ENCODE peak calls at places on chromosomes 1 and 21, in nine cellular contexts. B is OCI-LY7, V is neural progenitor cell, T is MM.1S, J is GM23248, C is SK-N-SH, F is hepatocyte, O is GM23338, D is HCT116. L is an unnamed sample. For H3K4me1, the result is how much of the 10 kb centered on the place peaks cover.

GRCh38 chr1:118249641-118250040 is 64.6 kb upstream of the SPAG17 start:
- DNase-seq in B (no peak), V (peak), T (no peak), J (no peak), C (no peak), F (no peak), O (peak), D (no peak), L (no peak)

GRCh38 chr21:27536319-27536718 is 569.4 kb upstream of the ADAMTS5 start:
- DNase-seq in B (no peak), V (no peak), T (no peak), J (peak), C (no peak), F (no peak), O (no peak), D (no peak), L (no peak)

GRCh38 chr1:22208265-22208972 is 65.5 kb upstream of the WNT4 start:
- DNase-seq in B (no peak), V (peak), T (no peak), J (no peak), C (peak), F (no peak), O (peak), D (no peak), L (peak)

GRCh38 chr1:180278791-180279432 is 48.8 kb downstream of the LHX4 start:
- DNase-seq in B (no peak), V (no peak), T (no peak), J (no peak), C (no peak), F (no peak), O (no peak), D (no peak), L (peak)

GRCh38 chr1:99181892-99182291 is 82.4 kb upstream of the PLPPR4 start:
- DNase-seq in B (no peak), V (no peak), T (no peak), J (no peak), C (no peak), F (no peak), O (no peak), D (no peak), L (no peak)

GRCh38 chr1:2999571-2999970 is 21.7 kb upstream of the ACTRT2 start:
- DNase-seq in B (no peak), V (no peak), T (no peak), J (no peak), C (no peak), F (no peak), O (no peak), D (no peak), L (no peak)

GRCh38 chr21:42118901-42119300 is 47.8 kb downstream of the UMODL1 start:
- DNase-seq in B (peak), V (no peak), T (peak), J (peak), C (peak), F (no peak), O (no peak), D (no peak), L (no peak)

GRCh38 chr1:111593403-111594127 is 26.0 kb upstream of the RAP1A start:
- DNase-seq in B (no peak), V (no peak), T (no peak), J (peak), C (peak), F (no peak), O (no peak), D (no peak), L (no peak)

GRCh38 chr1:225581193-225581592 is 71.7 kb downstream of the ENAH start:
- DNase-seq in B (no peak), V (no peak), T (no peak), J (no peak), C (no peak), F (no peak), O (no peak), D (no peak), L (no peak)

GRCh38 chr1:22841142-22841541 is 130.5 kb downstream of the EPHB2 start:
- DNase-seq in B (no peak), V (no peak), T (no peak), J (no peak), C (no peak), F (no peak), O (no peak), D (no peak), L (no peak)

GRCh38 chr1:212593696-212594335 is 14.7 kb upstream of the ATF3 start:
- DNase-seq in B (no peak), V (no peak), T (no peak), J (no peak), C (no peak), F (no peak), O (no peak), D (no peak), L (no peak)

GRCh38 chr1:156495401-156496140 is 5.0 kb downstream of the MEF2D start:
- DNase-seq in B (peak), V (no peak), T (no peak), J (peak), C (no peak), F (no peak), O (no peak), D (no peak), L (no peak)

GRCh38 chr21:42500736-42501135 is 4.7 kb upstream of the RSPH1 start:
- DNase-seq in B (no peak), V (no peak), T (no peak), J (no peak), C (no peak), F (no peak), O (no peak), D (no peak), L (peak)

GRCh38 chr1:113401067-113401466 is 10.8 kb downstream of the MAGI3 start:
- DNase-seq in B (no peak), V (no peak), T (no peak), J (no peak), C (no peak), F (no peak), O (no peak), D (no peak), L (peak)

GRCh38 chr1:6028042-6028895 is 17.4 kb upstream of the KCNAB2 start:
- DNase-seq in B (no peak), V (no peak), T (no peak), J (no peak), C (no peak), F (no peak), O (no peak), D (no peak), L (no peak)
- H3K4me1 ChIP-seq in B (under half), V (under half), T (under half), J (under half), C (under half), F (under half), O (under half), D (under half), L (under half)

GRCh38 chr1:67675800-67676199 is 9.2 kb upstream of the GADD45A start:
- DNase-seq in B (peak), V (no peak), T (peak), J (peak), C (no peak), F (no peak), O (no peak), D (no peak), L (no peak)
- TF ChIP-seq EZH2phosphoT487 in B (no peak), V (no peak), T (no peak), J (no peak), C (no peak), F (no peak), O (no peak), D (no peak), L (no peak)

DNA sequence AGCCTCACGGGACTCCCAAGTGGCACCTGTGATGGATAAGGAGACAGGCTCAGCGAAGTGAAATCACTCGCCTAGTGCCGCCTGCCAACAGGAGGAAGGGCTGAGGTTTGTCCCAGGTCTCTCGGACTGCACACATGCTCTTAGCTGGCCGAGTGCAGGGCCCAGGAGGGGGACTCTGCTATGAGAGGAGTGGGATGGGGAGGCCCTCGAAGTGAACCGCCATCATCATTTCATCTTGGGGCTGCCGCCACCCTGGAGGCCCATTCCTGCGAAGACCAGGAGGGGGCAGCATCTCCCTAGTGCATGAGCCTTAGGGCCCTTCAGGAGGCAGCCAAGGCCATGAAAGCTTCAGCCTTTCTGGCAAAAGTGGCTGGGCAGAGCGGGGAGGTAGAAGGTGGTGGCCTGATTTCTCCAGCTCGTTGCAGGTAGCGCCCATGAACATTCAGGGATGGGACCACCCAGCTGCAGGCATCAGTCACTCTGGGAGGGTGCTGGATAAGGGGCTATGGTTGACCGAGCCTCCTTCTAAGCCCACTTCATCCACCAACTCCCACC is 17.3 kb upstream of the RASSF5 start:
- DNase-seq in B (peak), V (peak), T (peak), J (peak), C (peak), F (peak), O (peak), D (no peak), L (peak)
- H3K4me3 ChIP-seq in B (no peak), V (no peak), T (no peak), J (no peak), C (peak), F (no peak), O (no peak), D (no peak), L (no peak)

GRCh38 chr21:20341431-20341830 is 656.8 kb upstream of the NCAM2 start:
- DNase-seq in B (no peak), V (no peak), T (no peak), J (no peak), C (no peak), F (no peak), O (no peak), D (no peak), L (no peak)
- H3K4me1 ChIP-seq in B (under half), V (under half), T (under half), J (under half), C (under half), F (under half), O (under half), D (under half), L (under half)

L was measured in PC-3.